ENCODE peak calls at places on chromosomes 4 and X, in seven cellular contexts. W is tibial artery, B is stomach, C is HS-27A, O is Peyer's patch, U is kidney glomerular epithelial cell, A is glutamatergic neuron. L is an unnamed sample.

GRCh38 chr4:88179261-88179660 is 20.8 kb upstream of the ABCG2 start:
- DNase-seq in W (no peak), B (no peak), C (no peak), O (no peak), U (no peak), A (no peak), L (no peak)

GRCh38 chr4:150056569-150056968 is 21.7 kb upstream of the DCLK2 start:
- DNase-seq in W (no peak), B (no peak), C (no peak), O (no peak), U (no peak), A (no peak), L (no peak)

GRCh38 chr4:8738471-8738931 is 133.1 kb downstream of the HMX1 start:
- DNase-seq in W (no peak), B (peak), C (no peak), O (no peak), U (no peak), A (no peak), L (no peak)

GRCh38 chr4:79652726-79653125 is 244.7 kb upstream of the GK2 start:
- DNase-seq in W (no peak), B (no peak), C (no peak), O (no peak), U (no peak), A (no peak), L (no peak)

GRCh38 chrX:72054776-72055495 is 76.8 kb downstream of the RTL5 start:
- DNase-seq in W (no peak), B (no peak), C (no peak), O (no peak), U (no peak), A (peak), L (no peak)

GRCh38 chrX:153744210-153745066 is 19.6 kb upstream of the PLXNB3 start:
- DNase-seq in W (no peak), B (no peak), C (no peak), O (no peak), U (no peak), A (no peak), L (no peak)

GRCh38 chr4:4704267-4704666 is 155.2 kb upstream of the MSX1 start:
- DNase-seq in W (peak), B (no peak), C (no peak), O (no peak), U (no peak), A (no peak), L (no peak)

GRCh38 chr4:17781072-17781830 is at the start of gene FAM184B:
- DNase-seq in W (no peak), B (no peak), C (no peak), O (no peak), U (no peak), A (peak), L (no peak)

GRCh38 chr4:73674451-73674919 is 54.2 kb upstream of the RASSF6 start:
- DNase-seq in W (no peak), B (no peak), C (no peak), O (no peak), U (no peak), A (no peak), L (no peak)

L was measured in psoas muscle.